ENCODE peak calls at places on chromosomes 16 and 17, in eight cellular contexts. A, B, C, H, R, E, F and J are unnamed samples.

GRCh38 chr17:37741334-37742113 is 3.3 kb downstream of the HNF1B start:
- DNase-seq in A (no peak), B (no peak), C (no peak), H (no peak), R (no peak), E (no peak), F (no peak), J (no peak)

GRCh38 chr16:68740628-68741346 is 3.7 kb downstream of the CDH1 start:
- DNase-seq in A (no peak), B (no peak), C (no peak), H (no peak), R (no peak), E (no peak), F (no peak), J (no peak)

GRCh38 chr16:81487301-81487720 is 42.7 kb downstream of the CMIP start:
- DNase-seq in A (no peak), B (no peak), C (no peak), H (no peak), R (no peak), E (no peak), F (no peak), J (no peak)

GRCh38 chr17:19883537-19884215 is 15.9 kb upstream of the ULK2 start:
- DNase-seq in A (no peak), B (peak), C (no peak), H (no peak), R (no peak), E (no peak), F (no peak), J (no peak)

GRCh38 chr17:48162946-48163506 is 55.5 kb downstream of the SNX11 start:
- DNase-seq in A (no peak), B (no peak), C (no peak), H (no peak), R (no peak), E (no peak), F (peak), J (no peak)

GRCh38 chr17:66542967-66543525 is 240.6 kb downstream of the PRKCA start:
- DNase-seq in A (no peak), B (no peak), C (peak), H (no peak), R (no peak), E (no peak), F (no peak), J (no peak)

GRCh38 chr17:1577186-1577585 is 14.6 kb upstream of the PITPNA start:
- DNase-seq in A (no peak), B (peak), C (peak), H (peak), R (peak), E (peak), F (peak), J (peak)

GRCh38 chr16:3475604-3476375 is 19.5 kb downstream of the C16orf90 start:
- DNase-seq in A (no peak), B (no peak), C (no peak), H (no peak), R (no peak), E (no peak), F (no peak), J (no peak)

GRCh38 chr17:15406081-15406480 is 61.3 kb downstream of the CDRT4 start:
- DNase-seq in A (no peak), B (no peak), C (no peak), H (no peak), R (no peak), E (no peak), F (no peak), J (no peak)

GRCh38 chr16:21203155-21203797 is 8.1 kb downstream of the ZP2 start:
- DNase-seq in A (no peak), B (no peak), C (no peak), H (no peak), R (no peak), E (no peak), F (no peak), J (no peak)

GRCh38 chr16:20911361-20911760 is 10.8 kb downstream of the LYRM1 start:
- DNase-seq in A (no peak), B (no peak), C (peak), H (no peak), R (no peak), E (no peak), F (peak), J (no peak)

GRCh38 chr17:73757324-73757942 is 113.2 kb upstream of the SDK2 start:
- DNase-seq in A (no peak), B (no peak), C (no peak), H (no peak), R (no peak), E (no peak), F (no peak), J (no peak)

GRCh38 chr17:83179811-83180210 is 100.4 kb downstream of the METRNL start:
- DNase-seq in A (no peak), B (no peak), C (no peak), H (peak), R (no peak), E (no peak), F (no peak), J (no peak)

GRCh38 chr17:1928976-1929375 is 96.2 kb downstream of the RTN4RL1 start:
- DNase-seq in A (no peak), B (no peak), C (no peak), H (no peak), R (peak), E (no peak), F (no peak), J (no peak)

GRCh38 chr17:72358465-72358864 is 237.6 kb downstream of the SOX9 start:
- DNase-seq in A (no peak), B (no peak), C (peak), H (no peak), R (no peak), E (no peak), F (peak), J (no peak)

GRCh38 chr16:75455677-75456076 is 8.8 kb downstream of the TMEM170A start:
- DNase-seq in A (no peak), B (no peak), C (no peak), H (no peak), R (no peak), E (no peak), F (no peak), J (no peak)
- H3K27ac ChIP-seq in A (no peak), B (no peak), C (no peak), H (no peak), R (no peak), E (peak), F (no peak), J (no peak)

GRCh38 chr17:77147357-77147801 is 6.6 kb downstream of the SEC14L1 start:
- DNase-seq in A (no peak), B (no peak), C (no peak), H (no peak), R (no peak), E (no peak), F (no peak), J (no peak)

GRCh38 chr17:77146882-77147281 is 6.1 kb downstream of the SEC14L1 start:
- DNase-seq in A (no peak), B (no peak), C (no peak), H (no peak), R (no peak), E (peak), F (no peak), J (no peak)

GRCh38 chr17:77145209-77145608 is 4.4 kb downstream of the SEC14L1 start:
- DNase-seq in A (no peak), B (no peak), C (no peak), H (no peak), R (no peak), E (no peak), F (no peak), J (no peak)

GRCh38 chr17:77144227-77144626 is 3.5 kb downstream of the SEC14L1 start:
- DNase-seq in A (no peak), B (no peak), C (no peak), H (peak), R (no peak), E (no peak), F (no peak), J (no peak)

DNA sequence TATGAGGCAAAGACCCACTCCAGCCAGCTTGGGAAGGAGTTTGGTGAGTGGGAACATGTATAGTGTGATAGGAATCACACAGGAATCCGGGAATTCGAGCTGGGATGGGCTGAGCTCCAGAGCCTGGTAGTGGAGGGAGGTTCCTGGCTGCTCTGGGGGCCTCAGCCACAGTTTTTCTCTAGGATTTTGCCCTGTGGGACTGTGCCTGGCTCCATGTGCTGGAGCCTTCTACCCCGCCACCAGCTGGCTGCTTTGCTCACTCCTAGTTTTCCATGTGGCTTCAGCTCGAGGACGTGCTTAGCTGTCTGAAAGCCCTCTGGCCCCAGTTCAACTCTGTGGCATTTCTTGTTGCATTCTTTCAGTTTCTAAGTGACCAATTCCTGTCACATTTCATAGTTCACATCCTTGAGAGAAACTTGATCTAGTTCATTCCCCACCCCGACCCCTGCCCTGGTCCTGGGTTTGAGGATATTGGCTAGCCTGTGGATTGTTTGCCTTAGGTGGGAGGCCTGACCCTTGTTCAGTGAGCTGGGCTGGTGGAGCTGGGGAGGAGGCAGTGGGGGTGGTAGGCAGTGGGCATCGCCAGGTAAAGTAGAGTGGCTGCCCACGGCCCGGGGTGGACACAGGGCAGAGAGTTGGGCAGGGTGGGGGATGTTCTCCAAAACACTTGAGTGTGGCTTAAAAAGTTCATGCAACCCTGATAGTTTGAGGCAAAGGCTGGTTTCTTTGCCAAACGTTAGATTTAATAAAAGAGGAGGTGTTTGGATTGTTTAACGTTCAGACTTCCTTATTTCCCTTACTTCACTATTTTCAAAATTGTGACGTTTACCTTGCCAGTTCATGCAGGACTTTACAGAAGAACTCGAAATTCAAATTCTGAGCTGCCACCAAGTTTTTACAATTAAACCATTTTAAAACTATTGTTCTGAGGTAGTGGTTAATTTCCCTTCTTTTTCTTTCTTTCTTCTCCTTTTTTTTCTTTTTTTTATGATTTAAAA is 5.2 kb downstream of the SEC14L1 start:
- DNase-seq in A (no peak), B (peak), C (peak), H (peak), R (peak), E (peak), F (no peak), J (peak)
- TF ChIP-seq CTCF in A (no peak), B (no peak), C (peak), H (no peak), R (peak), E (no peak), F (peak), J (no peak)

DNA sequence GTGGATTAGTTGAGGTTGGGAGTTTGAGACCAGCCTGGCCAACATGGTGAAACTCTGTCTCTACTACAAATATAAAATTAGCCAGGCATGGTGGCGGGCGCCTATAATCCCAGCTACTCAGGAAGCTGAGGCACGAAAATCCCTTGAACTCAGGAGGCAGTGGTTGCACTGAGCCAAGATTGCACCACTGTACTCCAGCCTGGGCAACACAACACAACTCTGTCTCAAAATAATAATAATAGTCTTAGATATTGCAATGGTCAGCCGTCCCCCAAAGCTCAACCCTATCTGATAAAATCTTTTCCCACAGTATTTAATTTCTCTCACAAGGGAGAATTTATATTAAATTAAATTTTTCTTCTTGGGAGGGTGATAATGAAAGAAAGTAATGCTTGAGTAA is 169.6 kb downstream of the XYLT1 start:
- DNase-seq in A (no peak), B (no peak), C (no peak), H (no peak), R (no peak), E (no peak), F (no peak), J (no peak)
- H3K4me3 ChIP-seq in A (no peak), B (no peak), C (no peak), H (no peak), R (no peak), E (no peak), F (no peak), J (no peak)

DNA sequence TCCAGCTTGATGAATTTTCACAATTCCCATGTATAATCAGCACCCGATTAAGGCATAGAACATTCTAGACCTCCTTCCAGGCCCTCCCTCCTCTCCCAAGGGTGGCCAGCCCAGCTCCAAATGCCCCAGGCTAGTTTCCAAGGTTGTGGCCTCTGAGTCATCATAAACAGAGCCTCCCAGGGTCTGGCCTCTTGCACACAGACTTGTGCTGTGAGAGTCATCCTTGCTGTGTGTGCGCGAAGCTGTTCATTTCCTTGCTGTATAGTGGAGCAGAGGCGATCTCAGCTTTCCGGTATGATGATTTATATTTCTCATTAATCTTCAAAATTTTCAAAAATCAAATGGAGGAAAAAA is 20.5 kb upstream of the JPH3 start:
- DNase-seq in A (no peak), B (peak), C (peak), H (peak), R (peak), E (no peak), F (peak), J (peak)
- H3K27ac ChIP-seq in A (no peak), B (peak), C (peak), H (peak), R (peak), E (peak), F (no peak), J (peak)

GRCh38 chr16:86363057-86363490 is 147.3 kb upstream of the FOXF1 start:
- DNase-seq in A (no peak), B (no peak), C (peak), H (peak), R (no peak), E (no peak), F (peak), J (no peak)

GRCh38 chr16:86365513-86366040 is 144.8 kb upstream of the FOXF1 start:
- DNase-seq in A (no peak), B (no peak), C (no peak), H (peak), R (no peak), E (no peak), F (no peak), J (no peak)

GRCh38 chr16:86362155-86362849 is 148.0 kb upstream of the FOXF1 start:
- DNase-seq in A (no peak), B (no peak), C (no peak), H (no peak), R (no peak), E (peak), F (no peak), J (no peak)

GRCh38 chr16:86364653-86365380 is 145.5 kb upstream of the FOXF1 start:
- DNase-seq in A (no peak), B (no peak), C (no peak), H (peak), R (no peak), E (no peak), F (no peak), J (no peak)

DNA sequence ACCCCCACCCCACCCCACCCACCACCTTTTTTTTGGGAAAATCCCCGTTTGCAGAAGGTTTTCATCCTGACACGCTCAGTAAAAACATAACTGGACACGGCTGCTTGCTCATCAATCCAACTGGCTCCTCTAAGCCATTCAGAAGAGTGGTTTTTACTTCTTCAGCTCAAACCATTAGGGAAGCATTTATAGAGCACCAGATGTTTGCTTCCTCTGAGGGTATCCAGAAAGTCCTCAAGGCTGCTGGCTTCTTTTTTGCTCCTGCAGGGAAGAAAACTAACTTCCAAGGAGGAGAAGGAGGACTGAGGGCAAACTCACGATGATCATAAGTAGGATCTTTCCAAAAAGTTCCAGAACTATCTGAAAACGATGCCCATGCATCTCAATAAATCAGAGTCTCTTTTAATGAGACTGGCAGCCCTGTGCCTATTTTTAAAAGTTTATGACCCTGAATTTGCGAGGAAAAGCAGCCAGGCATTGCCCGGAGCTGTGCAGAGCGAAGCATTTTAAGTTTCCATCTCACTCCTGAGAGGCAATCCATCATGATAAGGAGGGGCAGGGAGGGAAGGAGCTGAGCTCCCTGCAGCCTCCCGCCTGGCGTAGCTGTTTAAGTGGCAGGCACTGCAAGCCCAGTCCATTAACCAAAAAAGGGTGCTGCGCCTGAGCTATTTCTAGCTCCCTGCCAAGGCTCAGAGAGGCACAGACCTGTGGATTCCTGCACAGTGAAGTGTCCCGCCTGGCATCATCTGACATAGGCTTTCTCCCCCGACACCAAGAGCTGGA is 146.3 kb upstream of the FOXF1 start:
- DNase-seq in A (no peak), B (no peak), C (no peak), H (peak), R (no peak), E (no peak), F (no peak), J (no peak)
- TF ChIP-seq CTCF in A (no peak), B (no peak), C (no peak), H (no peak), R (no peak), E (no peak), F (no peak), J (no peak)

GRCh38 chr17:81700353-81701287 is 2.5 kb upstream of the MRPL12 start:
- DNase-seq in A (no peak), B (no peak), C (no peak), H (no peak), R (no peak), E (no peak), F (no peak), J (no peak)

GRCh38 chr17:81697261-81698044 is 5.7 kb upstream of the MRPL12 start:
- DNase-seq in A (no peak), B (no peak), C (no peak), H (no peak), R (no peak), E (no peak), F (no peak), J (no peak)

GRCh38 chr17:81703747-81704654 is 834 bp downstream of the MRPL12 start:
- DNase-seq in A (no peak), B (no peak), C (no peak), H (no peak), R (no peak), E (no peak), F (no peak), J (no peak)

GRCh38 chr17:81702934-81703746 is at the start of gene MRPL12:
- DNase-seq in A (peak), B (peak), C (peak), H (peak), R (peak), E (peak), F (peak), J (peak)

GRCh38 chr17:81701288-81702071 is 1.7 kb upstream of the MRPL12 start:
- DNase-seq in A (no peak), B (no peak), C (no peak), H (no peak), R (no peak), E (no peak), F (no peak), J (no peak)
- H3K4me3 ChIP-seq in A (no peak), B (peak), C (peak), H (no peak), R (peak), E (peak), F (no peak), J (peak)

DNA sequence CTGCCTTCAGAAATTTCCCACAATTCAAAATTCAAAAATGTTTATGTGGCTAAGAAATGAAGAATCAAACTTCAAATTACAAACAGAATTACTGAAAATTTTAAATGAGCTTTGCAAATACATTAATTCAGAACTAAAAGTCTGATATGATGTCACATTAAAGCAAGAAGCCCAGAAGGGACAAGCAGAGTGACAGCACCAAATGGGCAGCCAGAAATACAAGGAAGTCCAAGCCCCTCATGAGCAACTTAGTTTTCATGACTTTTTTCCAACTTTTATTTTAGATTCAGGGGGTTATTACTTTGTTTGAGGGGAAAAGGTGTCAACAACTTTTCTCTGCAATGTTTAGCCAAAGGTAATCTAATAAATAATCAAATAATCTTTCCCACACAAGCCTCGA is 21.5 kb downstream of the UBE2G1 start:
- DNase-seq in A (no peak), B (no peak), C (no peak), H (no peak), R (no peak), E (no peak), F (no peak), J (no peak)
- H3K27ac ChIP-seq in A (no peak), B (no peak), C (no peak), H (no peak), R (peak), E (peak), F (no peak), J (no peak)